ENCODE peak calls at places on chromosomes 1 and 21, in seven cellular contexts. One of them, this sample, is unnamed.

GRCh38 chr1:116923421-116923820 is 13.7 kb downstream of the PTGFRN start:
- DNase-seq in astrocyte of the spinal cord: peak
- DNase-seq in fibroblast of lung: no peak
- DNase-seq in heart left ventricle: no peak
- DNase-seq in AG10803: no peak
- DNase-seq in GM10248: no peak
- DNase-seq in brain microvascular endothelial cell: peak
- DNase-seq in this sample: no peak

GRCh38 chr1:212760126-212760823 is 31.3 kb downstream of the NSL1 start:
- DNase-seq in GM10248: peak
- DNase-seq in heart left ventricle: no peak
- DNase-seq in brain microvascular endothelial cell: no peak
- DNase-seq in AG10803: peak
- DNase-seq in fibroblast of lung: no peak
- DNase-seq in astrocyte of the spinal cord: no peak
- DNase-seq in this sample: no peak

GRCh38 chr1:171220551-171221175 is 27.6 kb upstream of the FMO1 start:
- DNase-seq in astrocyte of the spinal cord: peak
- DNase-seq in fibroblast of lung: peak
- DNase-seq in GM10248: no peak
- DNase-seq in AG10803: no peak
- DNase-seq in heart left ventricle: peak
- DNase-seq in brain microvascular endothelial cell: peak
- DNase-seq in this sample: peak

GRCh38 chr1:209202826-209203439 is 380.6 kb upstream of the CAMK1G start:
- DNase-seq in fibroblast of lung: peak
- DNase-seq in brain microvascular endothelial cell: peak
- DNase-seq in astrocyte of the spinal cord: peak
- DNase-seq in AG10803: peak
- DNase-seq in heart left ventricle: no peak
- DNase-seq in GM10248: peak
- DNase-seq in this sample: no peak

GRCh38 chr1:193471981-193472380 is 285.6 kb upstream of the B3GALT2 start:
- DNase-seq in GM10248: no peak
- DNase-seq in AG10803: no peak
- DNase-seq in fibroblast of lung: no peak
- DNase-seq in heart left ventricle: no peak
- DNase-seq in brain microvascular endothelial cell: peak
- DNase-seq in astrocyte of the spinal cord: peak
- DNase-seq in this sample: no peak

GRCh38 chr1:109802901-109803561 is 39.3 kb upstream of the EPS8L3 start:
- DNase-seq in GM10248: no peak
- DNase-seq in AG10803: no peak
- DNase-seq in fibroblast of lung: no peak
- DNase-seq in astrocyte of the spinal cord: no peak
- DNase-seq in brain microvascular endothelial cell: no peak
- DNase-seq in heart left ventricle: peak
- DNase-seq in this sample: no peak

GRCh38 chr1:31569773-31570172 is 6.5 kb upstream of the TINAGL1 start:
- DNase-seq in GM10248: peak
- DNase-seq in AG10803: no peak
- DNase-seq in astrocyte of the spinal cord: no peak
- DNase-seq in brain microvascular endothelial cell: no peak
- DNase-seq in fibroblast of lung: no peak
- DNase-seq in heart left ventricle: no peak
- DNase-seq in this sample: no peak

GRCh38 chr1:61743432-61743705 is 1.1 kb downstream of the PATJ start:
- DNase-seq in heart left ventricle: no peak
- DNase-seq in AG10803: peak
- DNase-seq in GM10248: no peak
- DNase-seq in astrocyte of the spinal cord: no peak
- DNase-seq in brain microvascular endothelial cell: no peak
- DNase-seq in fibroblast of lung: no peak
- DNase-seq in this sample: no peak

GRCh38 chr1:77889240-77889637 is 815 bp downstream of the NEXN start:
- DNase-seq in GM10248: no peak
- DNase-seq in heart left ventricle: no peak
- DNase-seq in astrocyte of the spinal cord: peak
- DNase-seq in brain microvascular endothelial cell: peak
- DNase-seq in AG10803: peak
- DNase-seq in fibroblast of lung: peak
- DNase-seq in this sample: no peak

GRCh38 chr1:241532864-241533263 is 686 bp downstream of the KMO start:
- DNase-seq in fibroblast of lung: no peak
- DNase-seq in GM10248: peak
- DNase-seq in heart left ventricle: no peak
- DNase-seq in brain microvascular endothelial cell: no peak
- DNase-seq in AG10803: no peak
- DNase-seq in astrocyte of the spinal cord: no peak
- DNase-seq in this sample: no peak

GRCh38 chr1:8239039-8239305 is 78.9 kb upstream of the SLC45A1 start:
- DNase-seq in brain microvascular endothelial cell: peak
- DNase-seq in GM10248: no peak
- DNase-seq in heart left ventricle: no peak
- DNase-seq in astrocyte of the spinal cord: peak
- DNase-seq in AG10803: peak
- DNase-seq in fibroblast of lung: peak
- DNase-seq in this sample: no peak
- TF ChIP-seq CTCF in brain microvascular endothelial cell: peak
- TF ChIP-seq CTCF in GM10248: peak
- TF ChIP-seq CTCF in heart left ventricle: peak
- TF ChIP-seq CTCF in astrocyte of the spinal cord: peak
- TF ChIP-seq CTCF in AG10803: peak
- TF ChIP-seq CTCF in fibroblast of lung: peak
- TF ChIP-seq CTCF in this sample: no peak

GRCh38 chr1:113966013-113966412 is 13.3 kb upstream of the OLFML3 start:
- DNase-seq in astrocyte of the spinal cord: peak
- DNase-seq in heart left ventricle: no peak
- DNase-seq in AG10803: peak
- DNase-seq in GM10248: no peak
- DNase-seq in brain microvascular endothelial cell: peak
- DNase-seq in fibroblast of lung: no peak
- DNase-seq in this sample: no peak

GRCh38 chr1:113958691-113959090 is 20.6 kb upstream of the OLFML3 start:
- DNase-seq in GM10248: no peak
- DNase-seq in brain microvascular endothelial cell: no peak
- DNase-seq in astrocyte of the spinal cord: no peak
- DNase-seq in AG10803: no peak
- DNase-seq in heart left ventricle: no peak
- DNase-seq in fibroblast of lung: no peak
- DNase-seq in this sample: no peak

GRCh38 chr1:113963281-113963906 is 15.9 kb upstream of the OLFML3 start:
- DNase-seq in GM10248: no peak
- DNase-seq in astrocyte of the spinal cord: no peak
- DNase-seq in brain microvascular endothelial cell: no peak
- DNase-seq in heart left ventricle: no peak
- DNase-seq in AG10803: peak
- DNase-seq in fibroblast of lung: peak
- DNase-seq in this sample: no peak
- TF ChIP-seq CTCF in GM10248: no peak
- TF ChIP-seq CTCF in astrocyte of the spinal cord: peak
- TF ChIP-seq CTCF in brain microvascular endothelial cell: peak
- TF ChIP-seq CTCF in heart left ventricle: no peak
- TF ChIP-seq CTCF in AG10803: peak
- TF ChIP-seq CTCF in fibroblast of lung: peak
- TF ChIP-seq CTCF in this sample: no peak

DNA sequence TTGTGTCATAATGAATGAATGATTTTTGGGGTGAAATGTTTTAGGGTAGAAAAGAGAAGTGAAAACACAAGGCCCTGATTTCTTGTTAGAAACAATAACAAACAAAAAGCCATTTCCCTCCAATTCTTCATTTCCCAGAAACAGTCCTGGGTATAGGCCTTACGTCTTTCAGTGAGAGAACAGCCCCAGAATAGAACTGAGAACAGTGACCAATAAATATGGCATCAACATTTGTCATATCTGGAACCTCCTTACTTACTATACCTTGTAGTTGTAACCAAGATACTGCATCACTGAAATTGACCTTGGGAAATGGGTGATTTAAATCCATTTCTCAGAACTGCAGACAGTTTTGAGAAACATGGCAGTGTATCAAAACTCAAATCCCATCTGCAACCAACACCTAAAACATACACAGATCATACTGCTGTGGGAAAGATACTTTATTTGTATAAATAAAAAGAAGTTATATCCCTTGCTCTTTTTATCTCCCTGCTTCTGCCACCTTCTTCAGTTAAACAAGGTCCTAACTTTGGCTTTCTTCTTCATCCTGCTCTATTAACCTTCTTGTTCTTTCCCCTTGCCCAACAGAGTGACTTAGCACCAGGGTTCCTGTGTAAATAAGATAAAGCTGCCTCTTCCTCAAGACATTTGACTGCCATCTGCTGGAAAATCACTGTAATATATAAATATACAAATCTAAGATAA is 19.5 kb downstream of the XKR8 start:
- DNase-seq in brain microvascular endothelial cell: peak
- DNase-seq in astrocyte of the spinal cord: peak
- DNase-seq in fibroblast of lung: peak
- DNase-seq in AG10803: peak
- DNase-seq in heart left ventricle: no peak
- DNase-seq in GM10248: peak
- DNase-seq in this sample: no peak
- TF ChIP-seq CTCF in brain microvascular endothelial cell: peak
- TF ChIP-seq CTCF in astrocyte of the spinal cord: peak
- TF ChIP-seq CTCF in fibroblast of lung: peak
- TF ChIP-seq CTCF in AG10803: peak
- TF ChIP-seq CTCF in heart left ventricle: peak
- TF ChIP-seq CTCF in GM10248: peak
- TF ChIP-seq CTCF in this sample: peak

DNA sequence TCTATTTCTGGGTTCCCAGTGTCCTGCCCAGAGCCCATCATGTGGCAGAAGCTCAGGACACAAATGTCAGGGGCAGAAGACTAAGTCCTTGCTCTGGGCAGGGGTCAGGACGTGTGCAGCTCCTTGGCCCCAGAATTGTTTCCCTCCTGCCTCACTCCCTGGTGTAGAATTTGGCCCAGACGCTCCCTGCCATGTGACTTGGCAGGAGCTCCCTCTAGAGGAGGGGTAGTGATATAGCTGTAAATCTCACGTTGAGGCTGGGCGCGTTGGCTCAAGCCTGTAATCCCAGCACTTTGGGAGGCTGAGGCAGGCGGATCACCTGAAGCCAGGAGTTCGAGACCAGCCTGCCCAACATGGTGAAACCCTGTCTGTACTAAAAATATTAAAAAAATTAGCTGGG is 91.2 kb downstream of the UBIAD1 start:
- DNase-seq in brain microvascular endothelial cell: no peak
- DNase-seq in astrocyte of the spinal cord: no peak
- DNase-seq in fibroblast of lung: no peak
- DNase-seq in AG10803: no peak
- DNase-seq in GM10248: no peak
- DNase-seq in heart left ventricle: no peak
- DNase-seq in this sample: no peak
- TF ChIP-seq CTCF in brain microvascular endothelial cell: peak
- TF ChIP-seq CTCF in astrocyte of the spinal cord: no peak
- TF ChIP-seq CTCF in fibroblast of lung: no peak
- TF ChIP-seq CTCF in AG10803: no peak
- TF ChIP-seq CTCF in GM10248: peak
- TF ChIP-seq CTCF in heart left ventricle: peak
- TF ChIP-seq CTCF in this sample: peak

GRCh38 chr21:28579986-28580550 is 412.6 kb downstream of the LTN1 start:
- DNase-seq in heart left ventricle: no peak
- DNase-seq in astrocyte of the spinal cord: no peak
- DNase-seq in AG10803: no peak
- DNase-seq in fibroblast of lung: no peak
- DNase-seq in brain microvascular endothelial cell: no peak
- DNase-seq in GM10248: no peak
- DNase-seq in this sample: no peak

GRCh38 chr21:28580585-28580984 is 412.1 kb downstream of the LTN1 start:
- DNase-seq in AG10803: no peak
- DNase-seq in GM10248: no peak
- DNase-seq in fibroblast of lung: no peak
- DNase-seq in astrocyte of the spinal cord: no peak
- DNase-seq in brain microvascular endothelial cell: no peak
- DNase-seq in heart left ventricle: no peak
- DNase-seq in this sample: no peak
- TF ChIP-seq CTCF in AG10803: no peak
- TF ChIP-seq CTCF in GM10248: no peak
- TF ChIP-seq CTCF in fibroblast of lung: no peak
- TF ChIP-seq CTCF in astrocyte of the spinal cord: no peak
- TF ChIP-seq CTCF in brain microvascular endothelial cell: no peak
- TF ChIP-seq CTCF in heart left ventricle: no peak
- TF ChIP-seq CTCF in this sample: no peak

This sample was measured in mesothelial cell of epicardium.